ENCODE peak calls at places on chromosomes 12 and 14, in eight cellular contexts. R is adrenal gland, T is tibial artery, K is ovary, E is adipocyte, D is hepatocyte, C is MM.1S, G is lung. I is an unnamed sample.
A peak's percentile ranks its signal among the peaks of the same experiment; 100 is the strongest.

GRCh38 chr12:47730341-47730744 is 5.1 kb upstream of the ENDOU start:
- DNase-seq in R (no peak), G (no peak), C (no peak), K (no peak), T (no peak), E (no peak), D (no peak), I (no peak)

GRCh38 chr14:55794655-55795583 is 214.9 kb downstream of the KTN1 start:
- DNase-seq in E (peak; percentile 44), C (no peak), T (no peak), D (peak; percentile 53), R (no peak), K (no peak), G (no peak), I (no peak)

GRCh38 chr14:102419716-102420115 is 57.0 kb downstream of the TECPR2 start:
- DNase-seq in T (no peak), K (no peak), D (no peak), G (no peak), E (no peak), C (no peak), R (no peak), I (no peak)

GRCh38 chr14:68145539-68145938 is 326.0 kb downstream of the RAD51B start:
- DNase-seq in C (no peak), R (no peak), E (peak; percentile 26), K (no peak), T (no peak), G (no peak), D (no peak), I (no peak)

GRCh38 chr12:39510001-39510400 is 67.1 kb upstream of the KIF21A start:
- DNase-seq in T (no peak), E (no peak), C (no peak), D (no peak), K (no peak), R (no peak), G (no peak), I (no peak)

GRCh38 chr12:46342562-46343033 is 30.0 kb downstream of the SLC38A2 start:
- DNase-seq in R (peak; percentile 58), G (no peak), C (no peak), T (peak; percentile 63), D (peak; percentile 43), K (no peak), E (peak; percentile 55), I (no peak)

GRCh38 chr14:48247972-48248371 is 572.6 kb upstream of the MDGA2 start:
- DNase-seq in T (no peak), R (no peak), G (no peak), C (no peak), E (no peak), D (no peak), K (no peak), I (no peak)

GRCh38 chr12:121536058-121536928 is 44.5 kb downstream of the KDM2B start:
- DNase-seq in K (peak; percentile 92), C (peak; percentile 91), G (peak; percentile 80), D (peak; percentile 85), E (peak; percentile 86), T (peak; percentile 93), R (peak; percentile 94), I (peak; percentile 46)

GRCh38 chr14:96666088-96666487 is 131.1 kb upstream of the VRK1 start:
- DNase-seq in G (no peak), E (no peak), T (no peak), R (no peak), C (no peak), K (no peak), D (no peak), I (no peak)

GRCh38 chr14:70116278-70116677 is 72.5 kb downstream of the SLC8A3 start:
- DNase-seq in G (no peak), K (no peak), D (no peak), T (no peak), R (no peak), E (no peak), C (no peak), I (no peak)

GRCh38 chr14:89616425-89617141 is 199.6 kb upstream of the FOXN3 start:
- DNase-seq in K (no peak), G (no peak), R (no peak), T (no peak), C (peak; percentile 51), E (peak; percentile 71), D (peak; percentile 28), I (no peak)

GRCh38 chr14:33959692-33960151 is 8.8 kb upstream of the EGLN3 start:
- DNase-seq in C (no peak), T (no peak), R (no peak), D (no peak), K (no peak), G (no peak), E (no peak), I (no peak)

GRCh38 chr12:6387541-6387940 is 3.6 kb downstream of the LTBR start:
- DNase-seq in K (no peak), T (no peak), D (no peak), R (no peak), E (no peak), C (no peak), G (no peak), I (no peak)

GRCh38 chr12:33012226-33012625 is 115.6 kb upstream of the PKP2 start:
- DNase-seq in T (no peak), D (peak; percentile 43), G (no peak), E (no peak), K (no peak), C (no peak), R (no peak), I (no peak)

GRCh38 chr14:23528555-23528954 is 23.0 kb downstream of the ZFHX2 start:
- DNase-seq in G (no peak), R (no peak), D (no peak), T (no peak), K (no peak), C (no peak), E (no peak), I (no peak)

GRCh38 chr14:94689218-94689984 is 77.2 kb downstream of the SERPINA3 start:
- DNase-seq in G (peak; percentile 39), C (peak; percentile 23), T (peak; percentile 72), D (peak; percentile 87), R (peak; percentile 78), E (peak; percentile 86), K (peak; percentile 76), I (no peak)

GRCh38 chr14:56129941-56130340 is 11.7 kb downstream of the PELI2 start:
- DNase-seq in T (no peak), D (no peak), E (no peak), G (no peak), K (no peak), R (no peak), C (no peak), I (no peak)

GRCh38 chr12:25594376-25594775 is 41.3 kb upstream of the LMNTD1 start:
- DNase-seq in T (no peak), C (no peak), R (no peak), G (no peak), E (no peak), D (no peak), K (no peak), I (no peak)

GRCh38 chr12:90499793-90500192 is 455.2 kb downstream of the CCER1 start:
- DNase-seq in C (no peak), E (no peak), D (peak; percentile 22), K (no peak), T (no peak), R (no peak), G (no peak), I (no peak)

DNA sequence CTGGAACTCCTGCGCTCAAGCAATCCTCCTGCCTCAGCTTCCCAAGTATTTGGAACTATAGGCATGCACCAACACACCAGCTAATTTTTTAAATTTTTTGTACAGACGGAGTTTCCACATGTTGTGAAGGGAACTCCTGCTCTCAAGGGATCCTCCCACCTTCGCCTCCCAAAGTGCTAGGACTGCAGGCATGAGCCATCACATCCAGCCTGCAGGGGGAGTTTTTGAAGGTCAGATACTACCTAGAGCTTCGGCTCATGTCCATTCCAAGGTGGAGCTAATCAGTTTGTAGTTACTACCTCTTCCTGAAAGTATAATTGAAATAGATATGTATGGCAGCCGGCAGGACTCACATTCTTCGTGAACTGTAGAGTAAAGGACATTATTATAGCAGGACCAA is 3.7 kb upstream of the TAS2R19 start:
- DNase-seq in D (no peak), G (no peak), C (no peak), E (no peak), T (no peak), K (no peak), R (no peak), I (no peak)
- H3K27me3 ChIP-seq in D (no peaks in the 10 kb centered on the region), G (no peaks in the 10 kb centered on the region), C (no peaks in the 10 kb centered on the region), E (no peaks in the 10 kb centered on the region), T (no peaks in the 10 kb centered on the region), K (peaks cover 2% of the 10 kb centered on the region), R (no peaks in the 10 kb centered on the region), I (no peaks in the 10 kb centered on the region)

GRCh38 chr12:109626378-109627115 is 53.0 kb downstream of the MVK start:
- DNase-seq in K (no peak), G (no peak), E (no peak), T (no peak), C (no peak), D (no peak), R (no peak), I (no peak)
- H3K9me3 ChIP-seq in K (no peaks in the 10 kb centered on the region), G (no peaks in the 10 kb centered on the region), E (no peaks in the 10 kb centered on the region), T (no peaks in the 10 kb centered on the region), C (no peaks in the 10 kb centered on the region), D (no peaks in the 10 kb centered on the region), R (no peaks in the 10 kb centered on the region), I (no peaks in the 10 kb centered on the region)

DNA sequence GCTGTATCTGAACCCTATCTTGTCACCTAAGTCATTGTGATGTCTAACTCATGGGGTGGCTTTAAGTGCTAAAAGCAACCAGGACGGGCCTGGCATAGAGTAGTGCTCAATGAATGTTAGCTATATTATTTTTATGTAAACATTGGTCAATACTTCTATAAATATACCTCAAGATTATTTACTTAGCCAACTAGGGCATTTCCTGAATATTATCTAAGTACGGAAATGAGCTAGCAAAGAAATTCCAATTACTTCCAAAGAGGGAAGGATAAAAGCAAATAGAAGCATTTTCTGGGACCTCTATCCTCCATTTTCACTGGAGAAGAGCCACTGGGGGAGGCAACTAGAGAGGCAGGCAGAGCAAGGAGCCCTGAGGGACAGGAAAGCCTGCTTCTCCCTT is 20.6 kb downstream of the CCDC92 start:
- DNase-seq in T (no peak), R (peak; percentile 11), D (no peak), G (no peak), E (peak; percentile 37), K (no peak), C (no peak), I (no peak)
- H3K27me3 ChIP-seq in T (no peaks in the 10 kb centered on the region), R (no peaks in the 10 kb centered on the region), D (no peaks in the 10 kb centered on the region), G (no peaks in the 10 kb centered on the region), E (no peaks in the 10 kb centered on the region), K (no peaks in the 10 kb centered on the region), C (no peaks in the 10 kb centered on the region), I (no peaks in the 10 kb centered on the region)

GRCh38 chr14:79412822-79413221 is 798.5 kb downstream of the DIO2 start:
- DNase-seq in E (no peak), T (no peak), R (no peak), C (no peak), D (no peak), K (no peak), G (no peak), I (no peak)

GRCh38 chr14:79407572-79407971 is 803.7 kb downstream of the DIO2 start:
- DNase-seq in E (no peak), D (no peak), R (no peak), G (no peak), T (no peak), C (no peak), K (no peak), I (no peak)

GRCh38 chr14:79408696-79409095 is 802.6 kb downstream of the DIO2 start:
- DNase-seq in K (no peak), G (no peak), E (no peak), C (no peak), R (no peak), D (no peak), T (no peak), I (no peak)

GRCh38 chr14:79415726-79416125 is 795.6 kb downstream of the DIO2 start:
- DNase-seq in E (no peak), C (no peak), K (no peak), D (no peak), T (no peak), G (no peak), R (no peak), I (no peak)

GRCh38 chr14:79411403-79412174 is 799.7 kb downstream of the DIO2 start:
- DNase-seq in G (no peak), C (no peak), R (no peak), T (no peak), K (no peak), D (no peak), E (no peak), I (no peak)
- H3K9me3 ChIP-seq in G (no peaks in the 10 kb centered on the region), C (no peaks in the 10 kb centered on the region), R (no peaks in the 10 kb centered on the region), T (no peaks in the 10 kb centered on the region), K (no peaks in the 10 kb centered on the region), D (no peaks in the 10 kb centered on the region), E (peaks cover 4% of the 10 kb centered on the region), I (no peaks in the 10 kb centered on the region)

I was measured in AG04450.